ENCODE peak calls at places on chromosomes 7 and 10, in four cellular contexts. One of them, this sample, is unnamed.

GRCh38 chr7:149748223-149748874 is 25.0 kb downstream of the ZNF467 start:
- DNase-seq in nucleus accumbens: no peak
- DNase-seq in foreskin fibroblast: no peak
- DNase-seq in iPS DF 19.7: no peak
- DNase-seq in this sample: no peak

GRCh38 chr10:104350146-104350635 is 3.4 kb upstream of the CFAP58 start:
- DNase-seq in nucleus accumbens: no peak
- DNase-seq in foreskin fibroblast: peak; percentile 52
- DNase-seq in iPS DF 19.7: no peak
- DNase-seq in this sample: no peak

GRCh38 chr10:43348511-43349312 is 22.7 kb upstream of the FXYD4 start:
- DNase-seq in foreskin fibroblast: peak; percentile 57
- DNase-seq in nucleus accumbens: peak; percentile 93
- DNase-seq in iPS DF 19.7: peak; percentile 35
- DNase-seq in this sample: peak; percentile 96

GRCh38 chr10:21184984-21185383 is 287.9 kb upstream of the NEBL start:
- DNase-seq in foreskin fibroblast: no peak
- DNase-seq in iPS DF 19.7: no peak
- DNase-seq in nucleus accumbens: no peak
- DNase-seq in this sample: no peak

GRCh38 chr10:14617850-14618249 is 156.8 kb downstream of the FAM107B start:
- DNase-seq in foreskin fibroblast: peak; percentile 40
- DNase-seq in iPS DF 19.7: no peak
- DNase-seq in nucleus accumbens: no peak
- DNase-seq in this sample: peak; percentile 26

GRCh38 chr7:14542624-14543023 is 359.9 kb downstream of the DGKB start:
- DNase-seq in nucleus accumbens: no peak
- DNase-seq in iPS DF 19.7: no peak
- DNase-seq in foreskin fibroblast: no peak
- DNase-seq in this sample: no peak

GRCh38 chr10:86334515-86335085 is 32.0 kb downstream of the GRID1 start:
- DNase-seq in iPS DF 19.7: no peak
- DNase-seq in foreskin fibroblast: no peak
- DNase-seq in nucleus accumbens: no peak
- DNase-seq in this sample: no peak

GRCh38 chr10:73873843-73874215 is 526 bp downstream of the CAMK2G start:
- DNase-seq in nucleus accumbens: no peak
- DNase-seq in foreskin fibroblast: no peak
- DNase-seq in iPS DF 19.7: no peak
- DNase-seq in this sample: no peak